ENCODE peak calls at places on chromosome 9, in nine cellular contexts. One of them, this sample, is unnamed.

GRCh38 chr9:34585946-34586705 is 3.4 kb downstream of the CNTFR start:
- DNase-seq in brain microvascular endothelial cell: no peak
- DNase-seq in heart right ventricle: no peak
- DNase-seq in thoracic aorta: no peak
- DNase-seq in tibial artery: no peak
- DNase-seq in body of pancreas: no peak
- DNase-seq in ovary: no peak
- DNase-seq in OCI-LY7: no peak
- DNase-seq in AG04450: no peak
- DNase-seq in this sample: no peak

GRCh38 chr9:132162764-132163456 is 1.1 kb downstream of the NTNG2 start:
- DNase-seq in brain microvascular endothelial cell: no peak
- DNase-seq in heart right ventricle: no peak
- DNase-seq in thoracic aorta: no peak
- DNase-seq in tibial artery: no peak
- DNase-seq in body of pancreas: no peak
- DNase-seq in ovary: no peak
- DNase-seq in OCI-LY7: no peak
- DNase-seq in AG04450: no peak
- DNase-seq in this sample: no peak

GRCh38 chr9:108837530-108837929 is 18.3 kb downstream of the ACTL7B start:
- DNase-seq in brain microvascular endothelial cell: no peak
- DNase-seq in heart right ventricle: no peak
- DNase-seq in thoracic aorta: no peak
- DNase-seq in tibial artery: no peak
- DNase-seq in body of pancreas: no peak
- DNase-seq in ovary: no peak
- DNase-seq in OCI-LY7: no peak
- DNase-seq in AG04450: no peak
- DNase-seq in this sample: no peak

GRCh38 chr9:19154135-19154612 is 26.9 kb upstream of the PLIN2 start:
- DNase-seq in brain microvascular endothelial cell: peak
- DNase-seq in heart right ventricle: no peak
- DNase-seq in thoracic aorta: no peak
- DNase-seq in tibial artery: peak
- DNase-seq in body of pancreas: peak
- DNase-seq in ovary: peak
- DNase-seq in OCI-LY7: no peak
- DNase-seq in AG04450: peak
- DNase-seq in this sample: peak

GRCh38 chr9:109150925-109151547 is 16.0 kb downstream of the FRRS1L start:
- DNase-seq in brain microvascular endothelial cell: no peak
- DNase-seq in heart right ventricle: no peak
- DNase-seq in thoracic aorta: no peak
- DNase-seq in tibial artery: no peak
- DNase-seq in body of pancreas: no peak
- DNase-seq in ovary: no peak
- DNase-seq in OCI-LY7: no peak
- DNase-seq in AG04450: no peak
- DNase-seq in this sample: no peak

GRCh38 chr9:33415152-33416038 is 13.0 kb upstream of the AQP7 start:
- DNase-seq in brain microvascular endothelial cell: peak
- DNase-seq in heart right ventricle: peak
- DNase-seq in thoracic aorta: peak
- DNase-seq in tibial artery: peak
- DNase-seq in body of pancreas: peak
- DNase-seq in ovary: peak
- DNase-seq in OCI-LY7: peak
- DNase-seq in AG04450: no peak
- DNase-seq in this sample: peak

GRCh38 chr9:97307091-97307490 is 368 bp upstream of the CCDC180 start:
- DNase-seq in brain microvascular endothelial cell: peak
- DNase-seq in heart right ventricle: peak
- DNase-seq in thoracic aorta: peak
- DNase-seq in tibial artery: peak
- DNase-seq in body of pancreas: peak
- DNase-seq in ovary: peak
- DNase-seq in OCI-LY7: no peak
- DNase-seq in AG04450: peak
- DNase-seq in this sample: peak

GRCh38 chr9:135990468-135991429 is 29.6 kb upstream of the UBAC1 start:
- DNase-seq in brain microvascular endothelial cell: no peak
- DNase-seq in heart right ventricle: peak
- DNase-seq in thoracic aorta: no peak
- DNase-seq in tibial artery: no peak
- DNase-seq in body of pancreas: no peak
- DNase-seq in ovary: peak
- DNase-seq in OCI-LY7: peak
- DNase-seq in AG04450: peak
- DNase-seq in this sample: no peak

GRCh38 chr9:26296910-26297309 is 595.7 kb downstream of the CAAP1 start:
- DNase-seq in brain microvascular endothelial cell: peak
- DNase-seq in heart right ventricle: no peak
- DNase-seq in thoracic aorta: no peak
- DNase-seq in tibial artery: no peak
- DNase-seq in body of pancreas: no peak
- DNase-seq in ovary: no peak
- DNase-seq in OCI-LY7: no peak
- DNase-seq in AG04450: no peak
- DNase-seq in this sample: no peak

GRCh38 chr9:28212979-28213378 is 639.7 kb upstream of the C9orf72 start:
- DNase-seq in brain microvascular endothelial cell: peak
- DNase-seq in heart right ventricle: no peak
- DNase-seq in thoracic aorta: no peak
- DNase-seq in tibial artery: no peak
- DNase-seq in body of pancreas: no peak
- DNase-seq in ovary: no peak
- DNase-seq in OCI-LY7: no peak
- DNase-seq in AG04450: peak
- DNase-seq in this sample: no peak

GRCh38 chr9:93589688-93590087 is 13.3 kb downstream of the PHF2 start:
- DNase-seq in brain microvascular endothelial cell: peak
- DNase-seq in heart right ventricle: no peak
- DNase-seq in thoracic aorta: no peak
- DNase-seq in tibial artery: no peak
- DNase-seq in body of pancreas: no peak
- DNase-seq in ovary: peak
- DNase-seq in OCI-LY7: no peak
- DNase-seq in AG04450: no peak
- DNase-seq in this sample: no peak

GRCh38 chr9:75775173-75775572 is 115.3 kb upstream of the PCSK5 start:
- DNase-seq in brain microvascular endothelial cell: no peak
- DNase-seq in heart right ventricle: peak
- DNase-seq in thoracic aorta: no peak
- DNase-seq in tibial artery: no peak
- DNase-seq in body of pancreas: no peak
- DNase-seq in ovary: no peak
- DNase-seq in OCI-LY7: no peak
- DNase-seq in AG04450: no peak
- DNase-seq in this sample: peak

GRCh38 chr9:10744669-10745068 is 131.9 kb upstream of the PTPRD start:
- DNase-seq in brain microvascular endothelial cell: no peak
- DNase-seq in heart right ventricle: no peak
- DNase-seq in thoracic aorta: no peak
- DNase-seq in tibial artery: no peak
- DNase-seq in body of pancreas: no peak
- DNase-seq in ovary: no peak
- DNase-seq in OCI-LY7: no peak
- DNase-seq in AG04450: no peak
- DNase-seq in this sample: no peak

GRCh38 chr9:34633851-34634550 is 3.6 kb downstream of the SIGMAR1 start:
- DNase-seq in brain microvascular endothelial cell: peak
- DNase-seq in heart right ventricle: peak
- DNase-seq in thoracic aorta: no peak
- DNase-seq in tibial artery: no peak
- DNase-seq in body of pancreas: peak
- DNase-seq in ovary: peak
- DNase-seq in OCI-LY7: peak
- DNase-seq in AG04450: no peak
- DNase-seq in this sample: peak

GRCh38 chr9:124629600-124629999 is 122.4 kb upstream of the NR5A1 start:
- DNase-seq in brain microvascular endothelial cell: peak
- DNase-seq in heart right ventricle: no peak
- DNase-seq in thoracic aorta: no peak
- DNase-seq in tibial artery: no peak
- DNase-seq in body of pancreas: no peak
- DNase-seq in ovary: no peak
- DNase-seq in OCI-LY7: no peak
- DNase-seq in AG04450: no peak
- DNase-seq in this sample: no peak

GRCh38 chr9:86752727-86753126 is 194.6 kb downstream of the GAS1 start:
- DNase-seq in brain microvascular endothelial cell: no peak
- DNase-seq in heart right ventricle: no peak
- DNase-seq in thoracic aorta: no peak
- DNase-seq in tibial artery: no peak
- DNase-seq in body of pancreas: no peak
- DNase-seq in ovary: no peak
- DNase-seq in OCI-LY7: no peak
- DNase-seq in AG04450: no peak
- DNase-seq in this sample: no peak

GRCh38 chr9:86751956-86752355 is 195.3 kb downstream of the GAS1 start:
- DNase-seq in brain microvascular endothelial cell: no peak
- DNase-seq in heart right ventricle: no peak
- DNase-seq in thoracic aorta: no peak
- DNase-seq in tibial artery: no peak
- DNase-seq in body of pancreas: no peak
- DNase-seq in ovary: no peak
- DNase-seq in OCI-LY7: no peak
- DNase-seq in AG04450: no peak
- DNase-seq in this sample: no peak

GRCh38 chr9:86757382-86757720 is 190.0 kb downstream of the GAS1 start:
- DNase-seq in brain microvascular endothelial cell: no peak
- DNase-seq in heart right ventricle: no peak
- DNase-seq in thoracic aorta: no peak
- DNase-seq in tibial artery: no peak
- DNase-seq in body of pancreas: no peak
- DNase-seq in ovary: no peak
- DNase-seq in OCI-LY7: no peak
- DNase-seq in AG04450: no peak
- DNase-seq in this sample: no peak

GRCh38 chr9:86756576-86757381 is 190.5 kb downstream of the GAS1 start:
- DNase-seq in brain microvascular endothelial cell: no peak
- DNase-seq in heart right ventricle: no peak
- DNase-seq in thoracic aorta: no peak
- DNase-seq in tibial artery: no peak
- DNase-seq in body of pancreas: no peak
- DNase-seq in ovary: no peak
- DNase-seq in OCI-LY7: no peak
- DNase-seq in AG04450: no peak
- DNase-seq in this sample: no peak

DNA sequence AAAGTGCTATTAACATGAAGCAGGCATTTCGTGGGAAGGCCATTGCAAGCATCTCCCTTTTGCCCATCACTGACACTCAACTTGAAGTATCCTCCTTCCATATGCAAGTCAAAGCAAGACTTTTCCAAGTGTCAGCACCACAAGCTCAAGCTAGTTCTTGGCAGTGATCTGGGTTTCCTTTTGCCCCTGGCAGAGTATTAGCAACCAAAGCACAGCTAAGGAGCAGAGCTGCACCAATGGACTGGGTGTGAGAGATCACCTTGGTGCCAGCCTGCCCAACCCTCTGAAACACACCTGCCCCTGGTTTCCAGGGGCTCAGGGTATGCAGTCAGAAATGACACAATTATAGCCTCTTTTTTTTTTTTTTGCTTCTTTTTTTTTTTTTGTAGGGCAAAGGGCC is 192.7 kb downstream of the GAS1 start:
- DNase-seq in brain microvascular endothelial cell: no peak
- DNase-seq in heart right ventricle: no peak
- DNase-seq in thoracic aorta: no peak
- DNase-seq in tibial artery: no peak
- DNase-seq in body of pancreas: no peak
- DNase-seq in ovary: no peak
- DNase-seq in OCI-LY7: no peak
- DNase-seq in AG04450: no peak
- DNase-seq in this sample: no peak
- H3K27ac ChIP-seq in brain microvascular endothelial cell: no peak
- H3K27ac ChIP-seq in heart right ventricle: no peak
- H3K27ac ChIP-seq in thoracic aorta: no peak
- H3K27ac ChIP-seq in tibial artery: no peak
- H3K27ac ChIP-seq in body of pancreas: no peak
- H3K27ac ChIP-seq in ovary: no peak
- H3K27ac ChIP-seq in OCI-LY7: no peak
- H3K27ac ChIP-seq in AG04450: no peak
- H3K27ac ChIP-seq in this sample: no peak

DNA sequence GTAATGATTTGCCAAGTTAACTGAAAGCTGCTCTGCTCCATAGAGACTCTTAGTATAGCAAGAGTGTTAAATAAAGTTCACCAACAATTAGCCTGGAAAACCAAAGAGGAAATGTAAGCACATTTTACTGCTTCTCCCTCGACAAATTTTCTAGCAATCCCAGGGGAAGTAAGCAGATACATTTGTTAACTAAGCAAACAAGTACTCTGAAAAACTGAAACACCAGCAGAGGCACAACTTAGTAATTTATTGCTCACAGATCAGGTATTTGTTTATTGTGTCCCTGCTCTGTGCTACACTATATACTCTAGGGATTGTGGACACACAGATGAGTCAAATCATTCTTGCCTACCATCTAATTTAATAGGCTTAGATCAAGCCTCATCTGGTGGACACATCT is 162.1 kb downstream of the GLIS3 start:
- DNase-seq in brain microvascular endothelial cell: peak
- DNase-seq in heart right ventricle: no peak
- DNase-seq in thoracic aorta: no peak
- DNase-seq in tibial artery: no peak
- DNase-seq in body of pancreas: no peak
- DNase-seq in ovary: no peak
- DNase-seq in OCI-LY7: no peak
- DNase-seq in AG04450: no peak
- DNase-seq in this sample: no peak
- TF ChIP-seq CTCF in brain microvascular endothelial cell: no peak
- TF ChIP-seq CTCF in heart right ventricle: no peak
- TF ChIP-seq CTCF in thoracic aorta: no peak
- TF ChIP-seq CTCF in tibial artery: no peak
- TF ChIP-seq CTCF in body of pancreas: no peak
- TF ChIP-seq CTCF in ovary: no peak
- TF ChIP-seq CTCF in OCI-LY7: no peak
- TF ChIP-seq CTCF in AG04450: no peak
- TF ChIP-seq CTCF in this sample: no peak

GRCh38 chr9:113658565-113658935 is 195.0 kb downstream of the RGS3 start:
- DNase-seq in brain microvascular endothelial cell: no peak
- DNase-seq in heart right ventricle: no peak
- DNase-seq in thoracic aorta: no peak
- DNase-seq in tibial artery: no peak
- DNase-seq in body of pancreas: no peak
- DNase-seq in ovary: no peak
- DNase-seq in OCI-LY7: no peak
- DNase-seq in AG04450: no peak
- DNase-seq in this sample: no peak
- H3K27ac ChIP-seq in brain microvascular endothelial cell: no peak
- H3K27ac ChIP-seq in heart right ventricle: peak
- H3K27ac ChIP-seq in thoracic aorta: no peak
- H3K27ac ChIP-seq in tibial artery: no peak
- H3K27ac ChIP-seq in body of pancreas: no peak
- H3K27ac ChIP-seq in ovary: no peak
- H3K27ac ChIP-seq in OCI-LY7: no peak
- H3K27ac ChIP-seq in AG04450: no peak
- H3K27ac ChIP-seq in this sample: peak

DNA sequence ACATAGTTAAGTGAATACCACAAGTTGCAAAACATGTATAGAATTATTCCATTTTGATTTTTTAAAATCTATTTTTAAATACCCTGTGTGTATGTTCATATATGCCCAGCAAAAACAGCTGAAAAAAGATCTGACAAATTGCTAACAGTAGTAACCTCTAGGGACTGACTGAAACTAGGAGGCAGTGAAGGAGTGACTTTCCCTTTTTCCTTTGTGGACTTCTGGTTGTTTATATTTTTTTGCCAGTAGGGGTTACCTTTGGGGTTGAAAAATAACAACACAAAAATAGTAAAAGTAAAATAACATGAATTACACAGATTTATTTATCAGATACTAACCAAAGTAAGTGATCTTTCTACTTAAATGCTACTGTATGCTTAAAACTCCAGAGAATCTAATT is 2.9 kb downstream of the MEGF9 start:
- DNase-seq in brain microvascular endothelial cell: no peak
- DNase-seq in heart right ventricle: no peak
- DNase-seq in thoracic aorta: no peak
- DNase-seq in tibial artery: no peak
- DNase-seq in body of pancreas: no peak
- DNase-seq in ovary: no peak
- DNase-seq in OCI-LY7: no peak
- DNase-seq in AG04450: no peak
- DNase-seq in this sample: no peak
- TF ChIP-seq CTCF in brain microvascular endothelial cell: no peak
- TF ChIP-seq CTCF in heart right ventricle: no peak
- TF ChIP-seq CTCF in thoracic aorta: no peak
- TF ChIP-seq CTCF in tibial artery: no peak
- TF ChIP-seq CTCF in body of pancreas: no peak
- TF ChIP-seq CTCF in ovary: no peak
- TF ChIP-seq CTCF in OCI-LY7: peak
- TF ChIP-seq CTCF in AG04450: no peak
- TF ChIP-seq CTCF in this sample: no peak

This sample was measured in left ventricle myocardium inferior.